ENCODE peak calls at places on chromosomes 6 and 20, in ten cellular contexts. C is uterus; P is CD8-positive, alpha-beta T cell; N is breast epithelium; G is lung; Z is tibial nerve; T is kidney; K is PC-3; A is brain microvascular endothelial cell; Y is heart right ventricle. O is an unnamed sample.
A peak's percentile ranks its signal among the peaks of the same experiment; 100 is the strongest.

GRCh38 chr6:105600342-105601293 is 197.7 kb upstream of the PREP start:
- DNase-seq in Y (no peak), Z (no peak), K (peak; percentile 44), G (no peak), N (no peak), P (no peak), A (peak; percentile 88), T (no peak), C (no peak), O (no peak)

GRCh38 chr6:3856576-3856975 is 7.4 kb downstream of the FAM50B start:
- DNase-seq in P (no peak), K (no peak), Y (no peak), T (no peak), A (no peak), C (no peak), G (no peak), Z (no peak), N (no peak), O (no peak)

GRCh38 chr6:8006208-8006607 is 58.0 kb downstream of the BLOC1S5 start:
- DNase-seq in T (no peak), Z (no peak), N (no peak), G (no peak), Y (no peak), C (no peak), P (no peak), K (peak; percentile 55), A (peak; percentile 33), O (no peak)

GRCh38 chr6:35392773-35393672 is 50.7 kb downstream of the PPARD start:
- DNase-seq in A (no peak), G (no peak), K (no peak), T (no peak), Y (no peak), N (no peak), C (no peak), P (no peak), Z (no peak), O (no peak)

GRCh38 chr20:25084616-25085187 is 2.8 kb upstream of the VSX1 start:
- DNase-seq in Z (no peak), C (no peak), G (peak; percentile 26), N (peak; percentile 15), P (no peak), Y (no peak), T (no peak), A (no peak), K (no peak), O (no peak)

GRCh38 chr6:35602133-35602946 is 86.4 kb downstream of the FKBP5 start:
- DNase-seq in A (peak; percentile 40), P (no peak), N (peak; percentile 59), Z (peak; percentile 61), G (no peak), C (peak; percentile 77), Y (no peak), K (peak; percentile 28), T (no peak), O (no peak)

GRCh38 chr6:18237167-18237566 is 27.2 kb downstream of the DEK start:
- DNase-seq in P (no peak), A (no peak), Y (no peak), G (no peak), Z (no peak), C (no peak), K (no peak), T (no peak), N (no peak), O (no peak)

GRCh38 chr6:121055572-121056163 is 278.6 kb downstream of the TBC1D32 start:
- DNase-seq in G (no peak), Z (no peak), C (no peak), N (no peak), Y (no peak), A (peak; percentile 38), P (no peak), K (peak; percentile 78), T (no peak), O (no peak)

GRCh38 chr6:90098025-90098474 is 198.6 kb downstream of the BACH2 start:
- DNase-seq in Y (peak; percentile 17), C (peak; percentile 89), K (peak; percentile 58), Z (peak; percentile 89), T (peak; percentile 66), A (peak; percentile 35), G (peak; percentile 49), P (no peak), N (peak; percentile 93), O (no peak)

GRCh38 chr20:44398303-44398702 is 42.8 kb downstream of the HNF4A start:
- DNase-seq in Y (no peak), N (no peak), G (no peak), P (no peak), K (peak; percentile 93), Z (no peak), T (no peak), A (peak; percentile 58), C (no peak), O (no peak)

GRCh38 chr6:95091823-95092436 is 485.4 kb upstream of the MANEA start:
- DNase-seq in K (peak; percentile 67), Y (no peak), C (no peak), G (no peak), P (no peak), Z (no peak), N (no peak), A (peak; percentile 39), T (no peak), O (no peak)

GRCh38 chr20:4720121-4720976 is 1.4 kb upstream of the PRND start:
- DNase-seq in A (peak; percentile 40), Y (peak; percentile 67), P (peak; percentile 69), T (peak; percentile 89), N (peak; percentile 64), G (peak; percentile 71), Z (peak; percentile 79), K (peak; percentile 85), C (peak; percentile 84), O (peak; percentile 86)

GRCh38 chr6:25050356-25050755 is 114.6 kb upstream of the RIPOR2 start:
- DNase-seq in K (no peak), Y (no peak), G (no peak), P (no peak), N (no peak), Z (no peak), C (peak; percentile 74), A (peak; percentile 34), T (no peak), O (no peak)

DNA sequence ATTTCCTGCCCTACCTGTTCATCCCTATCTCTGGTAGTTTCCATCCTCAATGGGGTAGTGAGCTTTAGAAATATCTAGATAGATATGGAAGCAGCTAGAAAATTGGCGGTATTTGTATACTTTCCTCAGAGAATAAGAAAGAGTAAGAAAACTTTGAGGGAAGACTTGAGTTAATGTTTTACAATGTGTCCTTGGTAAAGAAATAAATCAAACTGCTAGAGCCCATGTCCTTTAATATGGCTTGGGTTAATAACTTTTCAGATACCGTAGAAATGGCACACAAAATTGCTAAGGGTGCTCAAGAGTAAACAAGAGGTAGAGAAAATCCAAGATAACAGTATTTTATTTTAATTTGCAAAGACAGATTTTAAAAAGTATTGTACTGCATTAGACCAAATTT is 28.1 kb upstream of the PGK2 start:
- DNase-seq in G (no peak), K (no peak), Z (no peak), N (no peak), Y (no peak), A (no peak), P (no peak), T (no peak), C (no peak), O (no peak)
- H3K27ac ChIP-seq in G (no peak overlapping the region), K (no peak overlapping the region), Z (no peak overlapping the region), N (no peak overlapping the region), Y (no peak overlapping the region), A (no peak overlapping the region), P (no peak overlapping the region), T (no peak overlapping the region), C (no peak overlapping the region), O (no peak overlapping the region)

DNA sequence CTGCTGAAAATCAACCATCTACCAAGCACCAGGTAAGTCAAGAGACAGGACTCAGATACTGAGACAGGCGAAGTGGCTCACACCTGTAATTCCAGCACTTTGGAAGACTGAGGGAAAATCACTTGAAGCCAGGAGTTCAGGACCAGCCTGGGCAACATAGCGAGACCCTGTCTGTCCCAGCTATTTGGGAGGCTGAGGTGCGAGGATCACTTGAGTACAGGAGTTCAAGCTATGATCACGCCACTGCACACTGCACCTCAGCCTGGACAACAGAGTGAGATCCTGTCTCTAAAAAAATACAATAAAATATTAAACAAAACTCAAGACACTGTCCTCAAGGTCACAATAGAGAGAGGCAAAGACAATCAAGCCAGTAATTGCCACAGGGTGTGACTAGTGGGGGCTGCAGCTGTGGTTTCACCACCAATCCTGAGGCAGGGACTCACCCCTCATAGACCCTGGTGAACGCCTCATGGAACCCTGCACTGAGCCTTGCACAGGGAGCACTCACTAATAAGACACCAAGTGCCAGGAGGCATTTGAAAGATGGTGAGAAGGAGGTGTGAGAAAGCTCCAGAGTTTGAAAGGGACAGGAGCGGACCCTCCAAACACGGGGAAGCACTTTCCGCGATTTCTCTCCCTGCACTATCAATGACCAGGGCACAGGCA is 1.7 kb downstream of the SNHG17 start:
- DNase-seq in C (no peak), Z (no peak), Y (no peak), G (no peak), P (no peak), N (no peak), K (no peak), A (no peak), T (no peak), O (no peak)
- H3K4me3 ChIP-seq in C (no peak overlapping the region), Z (peak overlapping the region; percentile 69), Y (peak overlapping the region; percentile 80), G (no peak overlapping the region), P (peak overlapping the region; percentile 76), N (peak overlapping the region; percentile 81), K (peak overlapping the region; percentile 95), A (peak overlapping the region; percentile 98), T (peak overlapping the region; percentile 89), O (peak overlapping the region; percentile 77)

GRCh38 chr6:159858259-159858658 is 32.5 kb upstream of the MAS1 start:
- DNase-seq in P (no peak), C (no peak), G (no peak), Z (no peak), Y (no peak), A (no peak), K (no peak), N (no peak), T (no peak), O (no peak)

GRCh38 chr6:159853735-159854134 is 37.1 kb upstream of the MAS1 start:
- DNase-seq in K (no peak), A (no peak), C (no peak), P (no peak), Z (no peak), G (no peak), Y (no peak), T (no peak), N (no peak), O (no peak)

DNA sequence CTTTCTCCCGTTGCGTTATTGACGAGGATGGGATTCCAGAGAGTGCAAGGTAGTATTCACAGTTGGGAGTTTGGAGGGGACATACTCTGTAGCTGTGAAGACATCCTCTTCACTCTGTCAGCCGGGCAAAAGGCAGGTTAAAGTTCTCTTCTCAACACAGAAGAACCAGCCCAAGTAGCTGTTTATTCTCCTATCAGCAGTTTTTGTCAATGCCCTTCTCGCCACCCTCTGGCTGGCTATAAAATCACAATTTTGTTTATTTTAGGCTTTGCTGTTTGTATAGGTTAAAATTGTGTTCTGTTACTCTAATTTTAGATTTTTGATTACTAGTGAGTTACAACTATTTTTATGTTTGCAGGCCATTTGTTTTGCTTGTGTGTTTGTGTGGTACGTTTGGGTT is 37.9 kb upstream of the MAS1 start:
- DNase-seq in Z (no peak), A (no peak), G (no peak), C (no peak), T (no peak), N (no peak), P (no peak), K (peak; percentile 31), Y (no peak), O (no peak)
- TF ChIP-seq CTCF in Z (peak; percentile 9), A (peak; percentile 30), G (no peak), C (peak; percentile 52), T (no peak), N (no peak), P (peak; percentile 51), K (peak; percentile 50), Y (no peak), O (peak; percentile 41)

GRCh38 chr6:56772737-56773184 is 130.1 kb upstream of the DST start:
- DNase-seq in K (peak; percentile 83), A (peak; percentile 76), C (peak; percentile 50), T (peak; percentile 76), Z (peak; percentile 22), P (no peak), N (peak; percentile 39), G (no peak), Y (no peak), O (no peak)
- H3K27ac ChIP-seq in K (peak overlapping the region; percentile 36), A (peak overlapping the region; percentile 7), C (no peak overlapping the region), T (no peak overlapping the region), Z (peak overlapping the region; percentile 31), P (no peak overlapping the region), N (no peak overlapping the region), G (no peak overlapping the region), Y (peak overlapping the region; percentile 37), O (peak overlapping the region; percentile 44)

O was measured in dorsolateral prefrontal cortex.